ENCODE peak calls at places on chromosomes 12 and 14, in ten cellular contexts. W is osteoblast; A is activated CD8-positive, alpha-beta memory T cell treated with anti-CD3 and anti-CD28 coated beads, Interleukin-2, amount 50 U/mL, for 4 hours; C is CD4-positive, alpha-beta T cell; U is activated CD4-positive, alpha-beta T cell treated with anti-CD3 and anti-CD28 coated beads, Interleukin-2, amount 50 U/mL, for 1 hour; M is foreskin melanocyte; X is substantia nigra; T is aorta; K is AG08395; F is CD8-positive, alpha-beta memory T cell. H is an unnamed sample.

GRCh38 chr12:6824962-6825381 is 3.2 kb upstream of the P3H3 start:
- DNase-seq in W (peak; percentile 91), A (no peak), C (no peak), U (no peak), M (no peak), X (no peak), T (peak; percentile 41), K (peak; percentile 29), F (no peak), H (no peak)

GRCh38 chr12:116633515-116633914 is 74.3 kb downstream of the MAP1LC3B2 start:
- DNase-seq in W (no peak), A (no peak), C (no peak), U (no peak), M (no peak), X (no peak), T (no peak), K (no peak), F (no peak), H (no peak)

GRCh38 chr14:104690266-104690711 is 871 bp downstream of the INF2 start:
- DNase-seq in W (no peak), A (no peak), C (no peak), U (no peak), M (no peak), X (no peak), T (no peak), K (no peak), F (no peak), H (no peak)

GRCh38 chr12:4322789-4323188 is 1.8 kb downstream of the TIGAR start:
- DNase-seq in W (no peak), A (no peak), C (no peak), U (no peak), M (no peak), X (no peak), T (no peak), K (no peak), F (no peak), H (no peak)

GRCh38 chr14:98008381-98009113 is 1211.4 kb downstream of the VRK1 start:
- DNase-seq in W (no peak), A (no peak), C (no peak), U (no peak), M (no peak), X (no peak), T (no peak), K (no peak), F (no peak), H (no peak)

GRCh38 chr14:93857500-93857899 is 69.2 kb upstream of the PRIMA1 start:
- DNase-seq in W (no peak), A (no peak), C (no peak), U (no peak), M (no peak), X (no peak), T (no peak), K (no peak), F (no peak), H (no peak)

GRCh38 chr12:121955258-121956040 is 37.1 kb downstream of the CFAP251 start:
- DNase-seq in W (no peak), A (no peak), C (no peak), U (no peak), M (no peak), X (no peak), T (no peak), K (peak; percentile 38), F (no peak), H (no peak)

GRCh38 chr12:57016348-57016747 is at the start of gene TAC3:
- DNase-seq in W (no peak), A (no peak), C (no peak), U (no peak), M (no peak), X (no peak), T (no peak), K (no peak), F (no peak), H (no peak)

GRCh38 chr14:72443991-72444431 is 449.9 kb downstream of the DPF3 start:
- DNase-seq in W (no peak), A (peak; percentile 26), C (no peak), U (peak; percentile 3), M (no peak), X (no peak), T (no peak), K (no peak), F (no peak), H (no peak)

GRCh38 chr14:67571275-67571990 is 28.6 kb downstream of the PIGH start:
- DNase-seq in W (peak; percentile 96), A (peak; percentile 72), C (peak; percentile 75), U (peak; percentile 67), M (peak; percentile 42), X (peak; percentile 55), T (peak; percentile 76), K (peak; percentile 77), F (peak; percentile 79), H (peak; percentile 45)

GRCh38 chr14:63991833-63992232 is 139.0 kb downstream of the SYNE2 start:
- DNase-seq in W (no peak), A (no peak), C (no peak), U (no peak), M (no peak), X (no peak), T (no peak), K (no peak), F (no peak), H (no peak)

GRCh38 chr12:22518998-22519397 is 25.3 kb downstream of the C2CD5 start:
- DNase-seq in W (no peak), A (no peak), C (no peak), U (no peak), M (peak; percentile 34), X (no peak), T (no peak), K (no peak), F (no peak), H (no peak)

GRCh38 chr12:12992418-12993175 is 7.5 kb downstream of the HEBP1 start:
- DNase-seq in W (peak; percentile 84), A (no peak), C (no peak), U (no peak), M (peak; percentile 40), X (peak; percentile 16), T (peak; percentile 77), K (peak; percentile 68), F (no peak), H (no peak)

GRCh38 chr14:25136811-25137210 is 86.9 kb upstream of the STXBP6 start:
- DNase-seq in W (no peak), A (no peak), C (no peak), U (no peak), M (no peak), X (no peak), T (no peak), K (no peak), F (no peak), H (no peak)

GRCh38 chr14:32085845-32086383 is 8.8 kb downstream of the ARHGAP5 start:
- DNase-seq in W (no peak), A (no peak), C (no peak), U (no peak), M (no peak), X (no peak), T (no peak), K (no peak), F (no peak), H (no peak)

GRCh38 chr12:334114-334513 is 55.0 kb downstream of the KDM5A start:
- DNase-seq in W (no peak), A (no peak), C (no peak), U (no peak), M (no peak), X (no peak), T (no peak), K (no peak), F (no peak), H (no peak)

GRCh38 chr12:65430571-65431306 is 152.3 kb downstream of the MSRB3 start:
- DNase-seq in W (no peak), A (no peak), C (no peak), U (no peak), M (peak; percentile 12), X (no peak), T (no peak), K (peak; percentile 59), F (no peak), H (peak; percentile 70)

GRCh38 chr14:102900631-102901571 is 21.6 kb upstream of the AMN start:
- DNase-seq in W (peak; percentile 58), A (no peak), C (no peak), U (no peak), M (no peak), X (no peak), T (no peak), K (no peak), F (no peak), H (no peak)

H was measured in COLO829.